ENCODE peak calls at places on chromosome 2, in nine cellular contexts. G is GM23338, O is neuronal stem cell, Q is mesendoderm, K is A549, H is Karpas-422, X is mammary epithelial cell, L is neural progenitor cell, D is mesenchymal stem cell. Z is an unnamed sample.
A peak's percentile ranks its signal among the peaks of the same experiment; 100 is the strongest.

GRCh38 chr2:236501531-236501930 is 68.1 kb upstream of the ACKR3 start:
- DNase-seq in G (no peak), O (no peak), H (no peak), K (no peak), L (no peak), Q (no peak), X (no peak), D (no peak), Z (no peak)

GRCh38 chr2:162609798-162610197 is 228.8 kb downstream of the KCNH7 start:
- DNase-seq in O (no peak), K (no peak), H (no peak), X (no peak), Q (no peak), L (no peak), D (no peak), G (no peak), Z (no peak)

GRCh38 chr2:218880749-218881594 is at the start of gene WNT10A:
- DNase-seq in L (no peak), Q (no peak), K (no peak), X (no peak), G (peak; percentile 9), O (no peak), D (no peak), H (no peak), Z (no peak)

GRCh38 chr2:165122521-165122920 is 81.3 kb downstream of the SCN3A start:
- DNase-seq in H (no peak), L (no peak), K (no peak), D (no peak), Q (no peak), X (peak; percentile 16), G (no peak), O (no peak), Z (no peak)

GRCh38 chr2:36464006-36464721 is 108.6 kb downstream of the CRIM1 start:
- DNase-seq in X (no peak), G (no peak), K (no peak), L (no peak), D (no peak), H (no peak), O (no peak), Q (no peak), Z (no peak)

GRCh38 chr2:127081826-127082633 is 24.9 kb downstream of the BIN1 start:
- DNase-seq in Q (no peak), D (no peak), G (peak; percentile 44), O (no peak), K (no peak), H (peak; percentile 49), L (no peak), X (no peak), Z (peak; percentile 53)

GRCh38 chr2:239444626-239445625 is 44.1 kb upstream of the HDAC4 start:
- DNase-seq in G (no peak), Q (no peak), H (no peak), X (peak; percentile 39), K (peak; percentile 12), D (no peak), L (peak; percentile 33), O (no peak), Z (peak; percentile 36)

GRCh38 chr2:242010567-242011513 is 141.3 kb downstream of the RTP5 start:
- DNase-seq in X (no peak), O (no peak), K (no peak), L (no peak), D (no peak), H (peak; percentile 49), G (no peak), Q (no peak), Z (no peak)

GRCh38 chr2:46547223-46548102 is 68.1 kb downstream of the TMEM247 start:
- DNase-seq in G (no peak), H (no peak), K (no peak), O (no peak), X (no peak), Q (no peak), D (no peak), L (no peak), Z (no peak)

DNA sequence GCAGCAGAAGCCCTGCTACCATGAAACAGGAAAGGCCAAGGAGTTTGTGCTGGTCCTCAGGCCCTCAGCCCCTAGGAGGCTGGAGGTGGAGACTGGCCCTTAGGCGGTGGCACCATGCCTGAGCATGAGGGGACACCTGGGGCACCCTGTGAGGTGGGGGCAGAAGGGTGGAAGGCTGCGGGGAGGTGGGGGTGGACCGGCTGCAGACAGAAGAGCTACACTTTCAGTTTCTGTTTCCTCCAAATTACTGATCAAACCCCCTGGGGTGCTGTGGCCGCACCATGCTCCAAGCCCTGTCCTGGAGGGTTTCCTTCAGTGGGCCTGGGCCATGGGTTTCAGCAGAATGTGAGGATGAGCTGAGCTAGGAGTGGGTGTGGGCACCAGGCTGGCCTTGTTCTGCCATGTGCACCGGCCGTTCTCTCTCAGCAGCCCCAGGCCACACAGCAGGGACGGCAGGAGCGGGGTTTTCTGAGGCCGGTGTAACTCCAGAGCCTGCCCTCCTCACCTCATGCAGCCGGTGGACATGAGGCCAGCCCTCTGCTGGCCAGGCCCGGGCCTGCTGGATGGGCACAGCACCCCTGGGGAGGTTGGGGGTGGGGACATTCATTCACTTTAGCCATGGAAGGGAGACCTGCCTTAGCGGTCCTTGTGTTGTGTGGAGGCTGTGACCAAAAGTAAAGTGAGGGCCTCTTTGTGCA is 51.5 kb downstream of the PLEKHB2 start:
- DNase-seq in H (no peak), X (no peak), O (no peak), Q (no peak), K (no peak), D (no peak), G (no peak), L (no peak), Z (no peak)
- H3K4me2 ChIP-seq in H (peak overlapping the region; percentile 32), X (no peak overlapping the region), O (no peak overlapping the region), Q (no peak overlapping the region), K (no peak overlapping the region), D (no peak overlapping the region), G (no peak overlapping the region), L (no peak overlapping the region), Z (no peak overlapping the region)

GRCh38 chr2:62525549-62525948 is 19.6 kb upstream of the TMEM17 start:
- DNase-seq in G (no peak), K (no peak), Q (no peak), X (no peak), L (no peak), O (no peak), D (no peak), H (no peak), Z (no peak)

GRCh38 chr2:62527478-62528210 is 21.6 kb upstream of the TMEM17 start:
- DNase-seq in L (no peak), Q (no peak), X (no peak), H (no peak), O (no peak), G (no peak), D (no peak), K (no peak), Z (no peak)

GRCh38 chr2:62526531-62527381 is 20.8 kb upstream of the TMEM17 start:
- DNase-seq in K (no peak), G (peak; percentile 50), O (no peak), Q (peak; percentile 62), H (no peak), D (no peak), L (peak; percentile 54), X (no peak), Z (no peak)

GRCh38 chr2:62529758-62530157 is 23.8 kb upstream of the TMEM17 start:
- DNase-seq in Q (no peak), G (no peak), K (no peak), X (no peak), O (no peak), D (no peak), L (no peak), H (no peak), Z (no peak)

GRCh38 chr2:62524293-62524941 is 18.4 kb upstream of the TMEM17 start:
- DNase-seq in D (no peak), Q (no peak), L (no peak), H (no peak), X (no peak), G (no peak), O (no peak), K (no peak), Z (no peak)
- H3K4me3 ChIP-seq in D (no peak overlapping the region), Q (no peak overlapping the region), L (no peak overlapping the region), H (no peak overlapping the region), X (no peak overlapping the region), G (no peak overlapping the region), O (no peak overlapping the region), K (no peak overlapping the region), Z (no peak overlapping the region)

GRCh38 chr2:150485114-150485870 is 2.2 kb downstream of the RND3 start:
- DNase-seq in H (no peak), Q (peak; percentile 88), G (peak; percentile 72), L (peak; percentile 84), X (peak; percentile 89), O (peak; percentile 62), D (peak; percentile 77), K (peak; percentile 80), Z (peak; percentile 73)

GRCh38 chr2:150484461-150484931 is 3.0 kb downstream of the RND3 start:
- DNase-seq in Q (no peak), H (no peak), O (no peak), X (peak; percentile 51), K (no peak), D (peak; percentile 56), G (no peak), L (peak; percentile 35), Z (peak; percentile 44)

GRCh38 chr2:150487537-150488429 is at the start of gene RND3:
- DNase-seq in D (peak; percentile 99), Q (peak; percentile 99), H (peak; percentile 45), X (peak; percentile 98), K (peak; percentile 99), L (peak; percentile 96), O (peak; percentile 92), G (peak; percentile 99), Z (peak; percentile 99)

GRCh38 chr2:150485871-150486538 is 1.5 kb downstream of the RND3 start:
- DNase-seq in X (peak; percentile 85), G (peak; percentile 76), H (no peak), K (peak; percentile 71), L (peak; percentile 70), D (peak; percentile 85), Q (peak; percentile 82), O (peak; percentile 48), Z (peak; percentile 80)

DNA sequence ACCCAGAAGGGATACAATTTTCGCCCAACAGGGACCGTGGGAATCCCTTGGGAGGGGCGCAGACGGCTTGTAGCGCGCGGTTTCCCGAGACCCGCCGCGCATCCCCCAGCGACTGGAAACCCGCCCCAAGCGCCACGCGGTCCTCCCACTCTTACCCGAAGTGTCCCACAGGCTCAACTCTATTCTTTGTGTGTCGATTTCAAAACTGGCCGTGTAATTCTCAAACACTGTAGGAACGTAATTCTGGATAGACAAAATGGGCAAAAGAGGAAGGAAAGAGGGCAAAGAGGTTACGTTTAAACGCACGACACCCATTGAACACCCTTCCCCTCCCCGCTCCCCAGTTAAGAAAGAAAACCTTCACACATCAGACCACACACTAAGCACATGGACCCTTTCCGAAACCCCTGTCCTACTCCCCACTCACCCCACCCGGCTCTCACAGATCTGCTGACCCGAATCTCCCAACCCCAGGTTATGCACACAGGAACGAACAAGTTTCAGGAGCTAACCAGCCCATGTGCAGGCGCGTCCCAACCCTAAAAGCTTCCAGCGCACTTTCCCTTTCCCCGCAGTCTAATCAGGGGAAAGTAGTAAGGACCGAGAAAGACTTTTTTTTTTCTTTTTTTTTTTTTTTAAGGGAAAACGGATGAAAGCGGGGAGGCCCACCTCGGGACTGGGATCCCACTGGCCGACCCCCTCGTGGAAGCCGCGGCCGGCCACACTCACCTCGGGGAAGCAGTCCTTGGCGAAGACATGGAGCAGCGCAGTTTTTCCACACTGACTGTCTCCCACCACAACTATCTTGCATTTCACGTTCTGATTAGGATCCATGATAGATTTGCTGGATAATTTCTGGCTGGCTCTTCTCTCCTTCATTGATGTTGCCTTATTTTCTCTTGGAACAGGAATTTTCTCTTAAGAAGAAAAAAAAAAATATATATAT is 655 bp downstream of the RND3 start:
- DNase-seq in G (peak; percentile 30), D (peak; percentile 61), L (peak; percentile 66), Q (peak; percentile 72), O (peak; percentile 47), K (no peak), H (no peak), X (no peak), Z (peak; percentile 62)
- H3K27ac ChIP-seq in G (no peak overlapping the region), D (peak overlapping the region; percentile 88), L (no peak overlapping the region), Q (no peak overlapping the region), O (no peak overlapping the region), K (peak overlapping the region; percentile 85), H (no peak overlapping the region), X (peak overlapping the region; percentile 99), Z (peak overlapping the region; percentile 98)

GRCh38 chr2:67833632-67834031 is 229.2 kb downstream of the C1D start:
- DNase-seq in D (no peak), Q (no peak), O (no peak), X (no peak), L (no peak), K (no peak), G (no peak), H (peak; percentile 53), Z (no peak)
- H3K4me2 ChIP-seq in D (no peak overlapping the region), Q (no peak overlapping the region), O (no peak overlapping the region), X (no peak overlapping the region), L (no peak overlapping the region), K (no peak overlapping the region), G (no peak overlapping the region), H (no peak overlapping the region), Z (no peak overlapping the region)